ENCODE peak calls at places on chromosome 13, in five cellular contexts. M, I, H, A and K are unnamed samples. For H3K4me1, the result is how much of the 10 kb centered on the place peaks cover.

GRCh38 chr13:20969182-20969581 is 66.6 kb upstream of the XPO4 start:
- DNase-seq in M (no peak), I (no peak), H (no peak), A (no peak), K (no peak)

GRCh38 chr13:50909605-50910482 is at the start of gene RNASEH2B:
- DNase-seq in M (peak), I (peak), H (peak), A (peak), K (peak)

GRCh38 chr13:20989883-20990282 is 71.5 kb downstream of the LATS2 start:
- DNase-seq in M (no peak), I (no peak), H (no peak), A (no peak), K (no peak)

GRCh38 chr13:47680752-47681151 is 320.3 kb downstream of the SUCLA2 start:
- DNase-seq in M (no peak), I (no peak), H (no peak), A (no peak), K (no peak)

GRCh38 chr13:31172535-31172934 is 10.8 kb upstream of the HSPH1 start:
- DNase-seq in M (no peak), I (no peak), H (no peak), A (no peak), K (no peak)

GRCh38 chr13:94351292-94352000 is 128.0 kb downstream of the DCT start:
- DNase-seq in M (no peak), I (no peak), H (no peak), A (no peak), K (no peak)

GRCh38 chr13:69903081-69903480 is 204.5 kb upstream of the ATXN8OS start:
- DNase-seq in M (no peak), I (no peak), H (no peak), A (no peak), K (no peak)

GRCh38 chr13:104315606-104316005 is 1249.4 kb upstream of the SLC10A2 start:
- DNase-seq in M (no peak), I (no peak), H (no peak), A (no peak), K (no peak)

GRCh38 chr13:33178197-33178699 is 107.3 kb downstream of the STARD13 start:
- DNase-seq in M (no peak), I (no peak), H (no peak), A (no peak), K (no peak)

GRCh38 chr13:79678100-79678499 is 197.1 kb downstream of the NDFIP2 start:
- DNase-seq in M (no peak), I (no peak), H (no peak), A (no peak), K (no peak)

GRCh38 chr13:59247166-59247565 is 916.6 kb downstream of the DIAPH3 start:
- DNase-seq in M (no peak), I (no peak), H (no peak), A (no peak), K (no peak)

GRCh38 chr13:73934215-73934623 is 200.0 kb downstream of the KLF12 start:
- DNase-seq in M (no peak), I (no peak), H (no peak), A (no peak), K (no peak)

GRCh38 chr13:42757678-42758420 is 23.5 kb upstream of the FAM216B start:
- DNase-seq in M (no peak), I (no peak), H (no peak), A (no peak), K (no peak)

GRCh38 chr13:113975416-113975815 is 1.5 kb upstream of the C13orf46 start:
- DNase-seq in M (peak), I (peak), H (peak), A (no peak), K (no peak)

GRCh38 chr13:110390572-110390971 is 83.5 kb downstream of the COL4A2 start:
- DNase-seq in M (no peak), I (no peak), H (peak), A (no peak), K (no peak)

GRCh38 chr13:60716296-60716695 is 319.3 kb downstream of the TDRD3 start:
- DNase-seq in M (no peak), I (no peak), H (no peak), A (no peak), K (no peak)

GRCh38 chr13:23928985-23929384 is 31.7 kb upstream of the C1QTNF9B start:
- DNase-seq in M (no peak), I (no peak), H (no peak), A (no peak), K (no peak)

GRCh38 chr13:73259061-73259908 is 200.5 kb downstream of the KLF5 start:
- DNase-seq in M (no peak), I (peak), H (no peak), A (no peak), K (no peak)

GRCh38 chr13:110644892-110645521 is 29.7 kb downstream of the NAXD start:
- DNase-seq in M (no peak), I (peak), H (peak), A (no peak), K (peak)

GRCh38 chr13:52001120-52001731 is 10.0 kb downstream of the ATP7B start:
- DNase-seq in M (no peak), I (no peak), H (no peak), A (no peak), K (no peak)
- H3K4me1 ChIP-seq in M (under half), I (under half), H (under half), A (under half), K (under half)

GRCh38 chr13:96769874-96770273 is 224.4 kb downstream of the OXGR1 start:
- DNase-seq in M (no peak), I (no peak), H (no peak), A (no peak), K (no peak)

GRCh38 chr13:96766311-96766710 is 228.0 kb downstream of the OXGR1 start:
- DNase-seq in M (no peak), I (no peak), H (no peak), A (no peak), K (no peak)

GRCh38 chr13:96772426-96772825 is 221.8 kb downstream of the OXGR1 start:
- DNase-seq in M (no peak), I (no peak), H (no peak), A (no peak), K (no peak)

GRCh38 chr13:96771501-96772367 is 222.5 kb downstream of the OXGR1 start:
- DNase-seq in M (no peak), I (no peak), H (peak), A (no peak), K (no peak)

DNA sequence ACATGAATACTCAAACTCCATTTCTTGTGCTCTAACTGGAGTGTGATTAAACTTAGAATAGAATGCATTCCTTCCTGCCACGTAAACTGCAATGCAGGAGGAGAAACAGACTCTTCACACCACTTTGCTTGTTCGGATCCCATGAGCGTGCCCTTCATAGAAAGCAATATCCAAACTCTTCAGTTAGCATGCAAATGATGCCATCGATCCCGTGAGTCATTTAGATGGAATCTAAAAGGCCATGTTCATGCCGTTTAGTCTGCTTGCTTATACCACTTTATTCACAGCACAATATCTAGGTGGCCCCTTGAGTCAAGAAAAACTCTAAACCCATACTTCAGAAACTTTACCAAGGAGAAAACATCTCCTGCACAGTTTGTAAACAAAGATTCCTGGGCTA is 225.8 kb downstream of the OXGR1 start:
- DNase-seq in M (no peak), I (no peak), H (no peak), A (no peak), K (no peak)
- H3K27ac ChIP-seq in M (no peak), I (no peak), H (no peak), A (no peak), K (no peak)

DNA sequence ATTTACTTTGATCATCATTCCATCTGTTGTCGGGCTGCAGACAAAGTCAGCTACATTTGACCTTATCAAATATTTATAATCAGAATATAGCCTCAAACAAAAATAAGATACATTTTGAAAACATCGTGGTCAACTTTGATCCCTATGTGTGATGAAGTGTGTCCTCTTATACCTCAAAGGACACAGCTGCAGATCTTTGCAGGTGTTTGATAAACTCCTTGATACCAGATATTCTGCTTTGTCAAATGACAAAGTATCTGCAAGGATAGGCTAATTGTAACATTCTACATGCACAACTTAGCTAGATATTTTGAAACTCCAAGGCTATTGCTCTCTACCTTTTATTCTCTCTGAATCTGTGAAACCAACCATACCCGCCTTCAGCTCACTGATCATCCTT is 44.0 kb downstream of the PHF11 start:
- DNase-seq in M (no peak), I (no peak), H (no peak), A (no peak), K (no peak)
- H3K4me3 ChIP-seq in M (no peak), I (no peak), H (no peak), A (no peak), K (no peak)

DNA sequence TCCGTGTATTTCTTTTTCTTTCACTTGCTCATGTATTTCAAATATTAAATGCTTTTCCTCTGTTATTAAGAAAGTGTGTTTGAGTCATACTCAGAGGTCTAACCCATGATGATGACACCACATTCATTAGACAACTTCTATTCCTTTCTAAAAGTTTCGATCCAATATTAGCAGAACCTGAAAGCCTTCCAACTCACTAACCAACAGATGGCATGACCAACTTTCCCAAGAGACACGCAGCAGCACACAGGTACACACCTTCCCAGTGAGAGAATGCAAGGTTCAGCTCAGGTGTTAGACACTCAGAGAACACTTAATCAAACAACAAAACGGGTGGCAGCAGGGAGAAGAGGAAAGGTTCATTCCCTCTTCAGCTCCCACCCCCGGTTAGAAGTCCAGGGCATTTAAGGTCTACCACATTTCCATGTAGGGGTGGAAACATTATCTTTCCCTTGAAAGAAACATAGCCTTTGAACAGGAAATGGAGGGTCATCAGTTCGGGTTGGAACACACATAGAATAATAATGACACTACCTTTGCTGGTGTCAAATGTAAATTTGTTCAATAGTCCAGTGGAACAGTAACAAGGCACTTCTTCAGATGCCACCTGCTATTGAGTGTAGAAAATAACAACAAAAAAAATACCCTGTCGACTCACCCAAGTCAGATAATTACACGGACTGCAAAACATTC is 404.2 kb downstream of the COG6 start:
- DNase-seq in M (no peak), I (no peak), H (no peak), A (no peak), K (no peak)
- H3K4me1 ChIP-seq in M (under half), I (under half), H (under half), A (half or more), K (under half)